ENCODE peak calls at places on chromosomes 1 and 21, in four cellular contexts. A is tibial artery, C is A549, W is OCI-LY7. U is an unnamed sample. For H3K4me1, the result is how much of the 10 kb centered on the place peaks cover.

GRCh38 chr1:228190778-228191177 is 17.1 kb upstream of the OBSCN start:
- DNase-seq in A (no peak), C (no peak), W (no peak), U (no peak)

GRCh38 chr1:34398916-34399275 is 222.2 kb downstream of the C1orf94 start:
- DNase-seq in A (no peak), C (no peak), W (no peak), U (no peak)

GRCh38 chr1:1167416-1168155 is 6.1 kb upstream of the TTLL10 start:
- DNase-seq in A (no peak), C (no peak), W (no peak), U (no peak)

GRCh38 chr1:23984417-23985186 is 4.5 kb upstream of the SRSF10 start:
- DNase-seq in A (no peak), C (peak), W (no peak), U (no peak)

GRCh38 chr1:116521186-116521585 is 49.6 kb downstream of the CD58 start:
- DNase-seq in A (no peak), C (no peak), W (no peak), U (no peak)

GRCh38 chr1:110475358-110476027 is 24.5 kb downstream of the PROK1 start:
- DNase-seq in A (no peak), C (peak), W (no peak), U (no peak)

GRCh38 chr1:183144752-183145151 is 41.3 kb upstream of the LAMC2 start:
- DNase-seq in A (no peak), C (no peak), W (no peak), U (no peak)

GRCh38 chr1:246317723-246318359 is 189.2 kb downstream of the SMYD3 start:
- DNase-seq in A (no peak), C (no peak), W (no peak), U (no peak)

GRCh38 chr1:65247419-65248359 is 61.7 kb upstream of the DNAJC6 start:
- DNase-seq in A (no peak), C (peak), W (no peak), U (peak)

GRCh38 chr1:226632169-226632884 is 83.8 kb downstream of the STUM start:
- DNase-seq in A (peak), C (no peak), W (no peak), U (no peak)

GRCh38 chr1:56070601-56071000 is 508.8 kb downstream of the PLPP3 start:
- DNase-seq in A (no peak), C (no peak), W (no peak), U (no peak)

GRCh38 chr21:43624343-43624742 is 34.9 kb downstream of the HSF2BP start:
- DNase-seq in A (no peak), C (no peak), W (no peak), U (no peak)

GRCh38 chr1:54984126-54984842 is 3.9 kb downstream of the TMEM61 start:
- DNase-seq in A (no peak), C (no peak), W (no peak), U (no peak)

GRCh38 chr1:111707906-111708305 is 31.3 kb downstream of the INKA2 start:
- DNase-seq in A (no peak), C (no peak), W (no peak), U (no peak)

GRCh38 chr1:184757891-184758290 is 3.2 kb upstream of the EDEM3 start:
- DNase-seq in A (no peak), C (no peak), W (no peak), U (no peak)

GRCh38 chr1:19398309-19398760 is 86.2 kb downstream of the SLC66A1 start:
- DNase-seq in A (peak), C (no peak), W (no peak), U (no peak)

GRCh38 chr1:88890790-88891317 is 513 bp downstream of the GTF2B start:
- DNase-seq in A (no peak), C (no peak), W (peak), U (no peak)

GRCh38 chr1:7967206-7967605 is 5.7 kb downstream of the PARK7 start:
- DNase-seq in A (no peak), C (no peak), W (no peak), U (no peak)

DNA sequence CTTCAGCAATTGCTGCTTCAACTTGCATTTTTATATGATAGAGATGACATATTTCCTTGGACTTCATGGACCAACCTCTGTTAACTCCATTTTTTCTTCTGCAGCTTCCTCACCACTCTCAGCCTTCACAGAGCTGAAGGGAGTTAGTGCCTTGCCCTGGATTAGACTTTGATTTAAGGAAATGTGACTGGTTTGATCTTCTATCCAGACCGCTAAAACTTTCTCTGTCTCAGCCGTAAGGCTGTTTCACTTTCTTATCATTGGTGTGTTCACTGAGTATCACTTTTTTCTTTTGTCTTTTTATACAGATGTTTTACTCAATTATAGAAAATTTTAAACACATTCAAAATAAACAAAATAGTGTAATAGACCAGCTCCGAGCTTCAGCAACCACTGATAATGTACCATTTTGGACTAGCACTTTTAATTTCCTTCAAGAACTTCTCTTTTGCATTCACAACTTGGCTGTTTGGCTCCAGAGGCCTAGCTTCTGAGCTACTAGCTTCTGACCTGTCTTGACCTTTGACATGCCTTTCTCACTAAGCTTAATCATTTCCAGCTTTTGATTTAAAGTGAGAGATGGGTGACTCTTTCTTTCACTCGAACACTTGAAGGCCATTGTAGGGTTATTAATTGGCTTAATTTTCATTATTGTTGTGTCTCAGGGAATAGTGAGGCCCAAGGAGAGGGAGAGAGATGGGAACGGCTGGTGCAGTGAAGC is 9.3 kb downstream of the NEK7 start:
- DNase-seq in A (no peak), C (no peak), W (no peak), U (no peak)
- H3K4me1 ChIP-seq in A (under half), C (under half), W (half or more), U (half or more)

GRCh38 chr1:234734864-234735263 is 124.9 kb upstream of the IRF2BP2 start:
- DNase-seq in A (peak), C (no peak), W (no peak), U (no peak)
- TF ChIP-seq CTCF in A (no peak), C (no peak), W (no peak), U (no peak)

DNA sequence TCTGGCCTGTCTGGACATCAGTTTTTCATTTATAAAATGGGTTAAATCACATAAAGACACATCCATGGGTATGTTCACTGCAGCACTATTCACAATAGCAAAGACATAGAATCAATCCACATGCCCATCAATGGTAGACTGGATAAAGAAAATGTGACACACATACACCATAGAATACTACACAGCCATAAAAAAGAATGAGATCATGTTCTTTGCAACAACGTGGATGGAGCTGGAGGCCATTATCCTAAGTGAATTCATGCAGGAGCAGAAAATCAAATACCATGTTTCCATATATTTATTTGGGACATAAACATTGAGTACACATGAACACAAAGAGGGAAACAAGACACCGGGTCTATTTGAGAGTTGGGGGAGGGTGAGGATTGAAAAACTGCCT is 28.1 kb downstream of the ZBTB8OS start:
- DNase-seq in A (no peak), C (no peak), W (no peak), U (no peak)
- H3K4me1 ChIP-seq in A (under half), C (under half), W (under half), U (under half)

GRCh38 chr1:238779676-238780075 is 606.7 kb upstream of the CHRM3 start:
- DNase-seq in A (no peak), C (no peak), W (no peak), U (no peak)

GRCh38 chr1:238772321-238772720 is 614.0 kb upstream of the CHRM3 start:
- DNase-seq in A (no peak), C (no peak), W (no peak), U (no peak)

DNA sequence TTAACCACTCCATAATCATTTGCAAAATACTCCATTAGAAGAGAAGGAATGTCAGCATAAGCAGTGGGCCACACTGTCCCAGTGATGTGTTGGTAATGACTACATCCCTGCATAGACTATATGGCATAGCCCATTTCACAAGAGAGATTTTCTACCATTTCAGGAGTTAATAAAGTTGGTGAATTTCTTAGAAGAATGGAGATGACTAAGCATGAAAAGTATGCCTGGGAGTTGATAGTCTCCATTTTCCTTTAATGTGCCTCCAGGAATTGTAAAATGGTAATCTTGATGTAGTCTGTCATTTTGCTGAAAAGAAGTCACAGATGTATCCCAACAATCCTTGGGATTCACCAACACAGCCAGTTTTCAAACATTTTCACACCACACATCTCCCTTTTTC is 608.8 kb upstream of the CHRM3 start:
- DNase-seq in A (no peak), C (no peak), W (no peak), U (no peak)
- TF ChIP-seq CTCF in A (no peak), C (no peak), W (no peak), U (no peak)

DNA sequence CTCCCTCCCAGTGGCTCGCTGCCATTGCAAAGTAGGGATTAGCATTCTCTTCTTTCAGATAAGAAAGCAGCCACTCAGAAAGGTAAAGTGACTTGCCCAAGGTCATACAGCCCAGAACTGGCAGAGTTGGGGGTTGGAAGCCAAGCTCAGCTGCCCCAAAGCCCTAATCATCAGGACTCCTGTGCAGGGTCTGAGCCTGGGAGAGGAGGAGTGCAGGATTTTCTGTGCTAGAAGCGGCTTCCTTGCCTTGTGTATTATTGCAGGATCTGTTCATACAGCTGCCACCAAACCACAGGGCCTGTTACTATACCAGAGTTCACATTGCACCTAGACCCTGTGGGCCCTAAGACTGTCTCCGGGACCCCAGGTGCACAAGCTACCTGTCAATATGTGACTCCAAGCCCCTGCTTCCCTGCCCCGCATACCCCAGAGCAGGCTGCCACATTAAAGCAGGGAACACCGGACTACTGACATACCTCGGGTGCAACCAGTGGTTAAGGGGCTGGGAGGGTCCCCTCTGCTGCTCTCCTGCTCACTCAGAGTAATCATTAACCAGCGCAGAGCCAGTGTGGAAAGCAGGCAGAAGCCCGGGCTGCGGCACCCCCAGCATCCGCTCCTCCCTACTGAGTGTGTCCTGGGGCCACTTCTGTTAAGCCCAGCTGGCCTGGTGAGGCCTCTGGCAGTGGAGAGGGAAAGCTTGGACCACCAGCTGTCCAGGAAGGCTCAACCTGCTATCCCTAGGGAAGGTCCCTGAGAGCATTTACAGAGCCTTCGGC is 15.8 kb downstream of the HSPG2 start:
- DNase-seq in A (no peak), C (no peak), W (no peak), U (no peak)
- H3K4me1 ChIP-seq in A (under half), C (half or more), W (under half), U (half or more)

DNA sequence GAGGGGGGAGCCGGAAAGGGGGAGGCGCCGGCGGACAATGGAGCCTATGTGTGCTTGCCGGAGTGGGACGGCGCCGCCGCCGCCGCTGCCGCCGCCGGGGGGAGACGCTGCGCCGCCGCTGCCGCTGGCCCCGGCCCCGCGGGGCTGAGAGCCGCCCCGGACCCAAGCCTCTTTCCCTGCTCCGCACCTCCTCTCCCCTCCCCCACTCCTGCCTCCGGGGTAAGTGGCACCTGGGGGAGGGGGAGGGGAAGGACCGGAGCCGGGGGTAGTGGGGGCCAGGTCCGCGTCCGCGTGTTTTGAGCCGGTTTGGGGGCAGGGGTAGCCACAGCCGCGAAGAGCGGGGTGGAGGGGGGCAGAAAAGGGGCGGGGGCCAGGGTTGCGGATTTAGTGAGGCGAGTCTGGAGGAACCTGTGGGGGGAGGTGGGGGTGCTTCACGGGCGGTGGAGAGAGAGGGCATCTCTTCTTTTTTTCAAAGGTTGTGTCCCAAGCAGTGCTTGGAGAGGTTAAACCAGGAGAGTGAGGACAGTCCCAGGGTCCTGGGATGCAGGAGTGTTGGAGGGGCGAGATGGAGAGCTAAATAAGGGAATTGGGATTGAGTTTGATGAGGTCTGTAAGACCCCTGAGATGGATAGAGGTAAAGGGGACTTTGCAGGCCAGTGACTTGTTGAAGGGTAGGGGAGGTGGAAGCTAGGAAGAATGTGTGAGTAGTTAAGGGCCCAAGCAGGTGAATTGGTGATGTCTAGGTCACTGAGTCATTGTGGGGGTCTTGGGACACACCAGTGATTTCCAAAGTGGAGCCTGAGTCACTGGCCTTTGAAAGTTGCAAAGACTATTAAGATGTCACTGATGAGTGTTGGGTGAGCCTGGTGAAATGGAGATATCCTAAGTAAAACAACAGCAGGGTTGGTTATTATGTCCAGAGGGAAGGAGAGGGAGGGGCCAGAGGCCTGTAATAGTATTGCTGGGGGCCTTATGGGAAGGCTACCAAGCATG is 59.1 kb downstream of the BCL9 start:
- DNase-seq in A (no peak), C (peak), W (peak), U (no peak)
- TF ChIP-seq CTCF in A (no peak), C (peak), W (no peak), U (no peak)

GRCh38 chr1:202168861-202169260 is 8.5 kb upstream of the PTPN7 start:
- DNase-seq in A (no peak), C (no peak), W (no peak), U (no peak)

GRCh38 chr1:202164271-202165037 is 4.1 kb upstream of the PTPN7 start:
- DNase-seq in A (no peak), C (no peak), W (peak), U (no peak)

GRCh38 chr1:202163281-202164270 is 3.2 kb upstream of the PTPN7 start:
- DNase-seq in A (no peak), C (no peak), W (no peak), U (no peak)

GRCh38 chr1:202165267-202165941 is 5.0 kb upstream of the PTPN7 start:
- DNase-seq in A (no peak), C (no peak), W (no peak), U (no peak)

GRCh38 chr1:202165942-202166843 is 5.8 kb upstream of the PTPN7 start:
- DNase-seq in A (no peak), C (no peak), W (no peak), U (no peak)
- H3K4me1 ChIP-seq in A (under half), C (under half), W (under half), U (under half)

GRCh38 chr1:2643414-2644077 is 10.7 kb upstream of the MMEL1 start:
- DNase-seq in A (peak), C (no peak), W (no peak), U (no peak)

GRCh38 chr1:2641381-2642130 is 8.7 kb upstream of the MMEL1 start:
- DNase-seq in A (peak), C (no peak), W (no peak), U (no peak)

GRCh38 chr1:2642131-2642559 is 9.3 kb upstream of the MMEL1 start:
- DNase-seq in A (peak), C (no peak), W (no peak), U (no peak)

GRCh38 chr1:2644171-2644570 is 11.4 kb upstream of the MMEL1 start:
- DNase-seq in A (peak), C (no peak), W (no peak), U (no peak)

GRCh38 chr1:2642560-2643413 is 10.0 kb upstream of the MMEL1 start:
- DNase-seq in A (peak), C (peak), W (peak), U (peak)
- TF ChIP-seq CTCF in A (no peak), C (no peak), W (peak), U (no peak)

GRCh38 chr1:11789126-11790067 is 16.4 kb downstream of the MTHFR start:
- DNase-seq in A (no peak), C (no peak), W (no peak), U (no peak)

GRCh38 chr1:11790880-11791715 is 14.7 kb downstream of the MTHFR start:
- DNase-seq in A (peak), C (peak), W (no peak), U (peak)

GRCh38 chr1:11788549-11789053 is 17.2 kb downstream of the MTHFR start:
- DNase-seq in A (no peak), C (no peak), W (no peak), U (no peak)

GRCh38 chr1:11792106-11792505 is 13.7 kb downstream of the MTHFR start:
- DNase-seq in A (no peak), C (no peak), W (no peak), U (no peak)

GRCh38 chr1:11790101-11790879 is 15.5 kb downstream of the MTHFR start:
- DNase-seq in A (no peak), C (no peak), W (no peak), U (no peak)
- H3K4me1 ChIP-seq in A (under half), C (under half), W (under half), U (half or more)

GRCh38 chr1:160162936-160163335 is 11.5 kb downstream of the ATP1A4 start:
- DNase-seq in A (no peak), C (no peak), W (no peak), U (no peak)

GRCh38 chr1:160163612-160164011 is 12.2 kb downstream of the ATP1A4 start:
- DNase-seq in A (no peak), C (peak), W (no peak), U (no peak)

GRCh38 chr1:160164121-160164520 is 12.7 kb downstream of the ATP1A4 start:
- DNase-seq in A (no peak), C (no peak), W (no peak), U (no peak)

GRCh38 chr1:160159846-160160245 is 8.4 kb downstream of the ATP1A4 start:
- DNase-seq in A (no peak), C (peak), W (no peak), U (no peak)

DNA sequence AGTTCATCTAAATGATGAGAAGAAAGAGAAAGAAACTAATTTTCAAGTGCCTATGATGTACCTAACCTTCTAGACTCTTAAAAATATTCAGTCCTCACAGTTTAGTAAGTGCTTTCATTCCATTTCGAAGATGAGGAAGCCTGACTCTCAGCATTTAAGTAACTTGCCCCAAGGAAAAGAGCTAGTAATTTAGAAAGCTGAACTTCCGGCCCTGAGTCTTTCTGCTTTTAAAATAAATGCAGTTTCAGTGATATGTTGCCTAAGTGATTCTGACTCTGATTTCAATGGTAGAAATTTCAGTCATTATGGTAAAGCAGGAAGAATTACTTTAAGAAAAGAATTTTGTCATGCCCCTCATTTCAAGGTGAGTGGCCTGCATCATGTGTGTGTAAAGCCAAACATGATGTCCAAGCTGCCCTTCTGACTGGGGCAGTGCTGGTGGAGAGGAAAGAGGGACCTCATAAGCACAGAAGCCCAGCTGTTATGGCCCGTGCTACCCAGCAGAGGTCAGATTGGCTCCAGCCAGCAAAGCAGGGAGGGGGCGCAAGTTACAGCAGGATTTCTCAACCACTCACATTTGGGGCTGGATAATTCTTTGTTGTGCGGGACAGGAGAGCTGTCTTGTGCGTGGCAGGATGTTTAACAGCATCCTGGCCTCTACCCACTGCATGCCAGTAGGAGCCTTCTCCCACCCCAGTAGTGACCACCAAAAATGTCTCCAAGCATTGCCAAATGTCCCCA is 10.7 kb downstream of the ATP1A4 start:
- DNase-seq in A (no peak), C (peak), W (peak), U (no peak)
- TF ChIP-seq CTCF in A (no peak), C (no peak), W (peak), U (peak)

U was measured in esophagus muscularis mucosa.